ENCODE peak calls at places on chromosomes 12 and 14, in ten cellular contexts. H is CD8-positive, alpha-beta T cell; D is choroid plexus epithelial cell; T is endothelial cell of umbilical vein; C is lung; K is pancreas; E is dorsolateral prefrontal cortex; X is tibial artery; N is right atrium auricular region; Z is GM12865. U is an unnamed sample.

GRCh38 chr14:90698379-90698869 is 117.8 kb downstream of the TTC7B start:
- DNase-seq in H (no peak), D (peak), T (peak), C (no peak), K (peak), E (peak), X (peak), N (peak), Z (no peak), U (peak)

GRCh38 chr12:14252697-14253096 is 112.8 kb upstream of the ATF7IP start:
- DNase-seq in H (no peak), D (no peak), T (no peak), C (no peak), K (no peak), E (no peak), X (no peak), N (no peak), Z (peak), U (no peak)

GRCh38 chr12:98002887-98003493 is 512.4 kb upstream of the TMPO start:
- DNase-seq in H (no peak), D (peak), T (peak), C (peak), K (peak), E (no peak), X (peak), N (no peak), Z (peak), U (peak)

GRCh38 chr12:118704517-118704916 is 276.8 kb upstream of the SRRM4 start:
- DNase-seq in H (no peak), D (no peak), T (no peak), C (no peak), K (no peak), E (no peak), X (no peak), N (no peak), Z (no peak), U (no peak)

GRCh38 chr14:61699092-61699491 is 3.8 kb downstream of the HIF1A start:
- DNase-seq in H (no peak), D (peak), T (no peak), C (no peak), K (no peak), E (no peak), X (no peak), N (no peak), Z (peak), U (peak)

GRCh38 chr12:54917001-54917488 is 62.7 kb downstream of the MUCL1 start:
- DNase-seq in H (no peak), D (no peak), T (no peak), C (no peak), K (no peak), E (no peak), X (no peak), N (no peak), Z (no peak), U (no peak)

GRCh38 chr14:95652690-95653089 is 33.5 kb upstream of the TCL1B start:
- DNase-seq in H (no peak), D (no peak), T (no peak), C (no peak), K (no peak), E (no peak), X (no peak), N (no peak), Z (peak), U (no peak)

GRCh38 chr14:71423481-71423880 is 508.7 kb upstream of the RGS6 start:
- DNase-seq in H (no peak), D (no peak), T (no peak), C (no peak), K (no peak), E (no peak), X (no peak), N (no peak), Z (no peak), U (no peak)

GRCh38 chr14:21902561-21903199 is 229.1 kb upstream of the OR4E1 start:
- DNase-seq in H (peak), D (peak), T (peak), C (no peak), K (no peak), E (no peak), X (no peak), N (no peak), Z (peak), U (no peak)

GRCh38 chr12:123808167-123808566 is 46.1 kb downstream of the DNAH10 start:
- DNase-seq in H (no peak), D (peak), T (no peak), C (no peak), K (no peak), E (no peak), X (no peak), N (no peak), Z (peak), U (no peak)

GRCh38 chr12:91496337-91496736 is 313.7 kb upstream of the DCN start:
- DNase-seq in H (no peak), D (no peak), T (peak), C (no peak), K (no peak), E (no peak), X (no peak), N (no peak), Z (no peak), U (no peak)

GRCh38 chr12:92147491-92147890 is 1.8 kb upstream of the BTG1 start:
- DNase-seq in H (no peak), D (no peak), T (no peak), C (no peak), K (no peak), E (no peak), X (no peak), N (no peak), Z (peak), U (no peak)

GRCh38 chr12:127230843-127231260 is 1036.1 kb upstream of the TMEM132C start:
- DNase-seq in H (no peak), D (peak), T (no peak), C (no peak), K (no peak), E (no peak), X (no peak), N (no peak), Z (peak), U (peak)

GRCh38 chr14:99460793-99461192 is 19.9 kb downstream of the SETD3 start:
- DNase-seq in H (no peak), D (peak), T (no peak), C (no peak), K (no peak), E (no peak), X (no peak), N (no peak), Z (no peak), U (no peak)

GRCh38 chr12:121956041-121956341 is 37.6 kb downstream of the CFAP251 start:
- DNase-seq in H (no peak), D (no peak), T (no peak), C (no peak), K (no peak), E (no peak), X (no peak), N (no peak), Z (no peak), U (no peak)

GRCh38 chr12:47752552-47752951 is 6.1 kb downstream of the RAPGEF3 start:
- DNase-seq in H (no peak), D (no peak), T (no peak), C (no peak), K (no peak), E (no peak), X (no peak), N (no peak), Z (no peak), U (peak)

GRCh38 chr12:119592232-119592631 is 1.3 kb upstream of the TMEM233 start:
- DNase-seq in H (no peak), D (peak), T (no peak), C (no peak), K (no peak), E (no peak), X (no peak), N (no peak), Z (no peak), U (peak)

GRCh38 chr12:119682635-119683340 is 14.9 kb downstream of the PRKAB1 start:
- DNase-seq in H (no peak), D (no peak), T (no peak), C (no peak), K (no peak), E (no peak), X (no peak), N (no peak), Z (no peak), U (no peak)

GRCh38 chr12:119547016-119547415 is 46.6 kb upstream of the TMEM233 start:
- DNase-seq in H (no peak), D (no peak), T (no peak), C (no peak), K (no peak), E (no peak), X (no peak), N (no peak), Z (no peak), U (no peak)

GRCh38 chr12:122096591-122097149 is 18.1 kb downstream of the MLXIP start:
- DNase-seq in H (no peak), D (no peak), T (peak), C (no peak), K (peak), E (no peak), X (no peak), N (no peak), Z (no peak), U (peak)

GRCh38 chr14:104887623-104888488 is 22.8 kb downstream of the CEP170B start:
- DNase-seq in H (no peak), D (no peak), T (no peak), C (no peak), K (peak), E (no peak), X (no peak), N (no peak), Z (no peak), U (no peak)

GRCh38 chr14:102693006-102693755 is 84.1 kb upstream of the TRAF3 start:
- DNase-seq in H (no peak), D (no peak), T (no peak), C (no peak), K (no peak), E (no peak), X (no peak), N (no peak), Z (no peak), U (no peak)

GRCh38 chr12:51127050-51127729 is 43.8 kb upstream of the CSRNP2 start:
- DNase-seq in H (no peak), D (peak), T (no peak), C (no peak), K (no peak), E (no peak), X (no peak), N (no peak), Z (no peak), U (peak)

GRCh38 chr12:4271433-4272013 is 2.0 kb upstream of the CCND2 start:
- DNase-seq in H (peak), D (peak), T (no peak), C (no peak), K (no peak), E (no peak), X (no peak), N (no peak), Z (peak), U (no peak)

GRCh38 chr12:28998662-28999120 is 150.4 kb upstream of the FAR2 start:
- DNase-seq in H (no peak), D (peak), T (peak), C (no peak), K (no peak), E (no peak), X (no peak), N (no peak), Z (peak), U (peak)

GRCh38 chr12:124486346-124486963 is 81.0 kb downstream of the NCOR2 start:
- DNase-seq in H (no peak), D (no peak), T (no peak), C (no peak), K (no peak), E (no peak), X (no peak), N (no peak), Z (no peak), U (no peak)

GRCh38 chr12:133156125-133156690 is 25.1 kb upstream of the ZNF268 start:
- DNase-seq in H (no peak), D (peak), T (no peak), C (no peak), K (no peak), E (no peak), X (no peak), N (no peak), Z (no peak), U (no peak)

GRCh38 chr14:78978896-78979295 is 808.7 kb downstream of the NRXN3 start:
- DNase-seq in H (no peak), D (no peak), T (no peak), C (no peak), K (no peak), E (no peak), X (no peak), N (no peak), Z (no peak), U (no peak)

GRCh38 chr12:101713059-101713682 is 15.7 kb downstream of the CHPT1 start:
- DNase-seq in H (no peak), D (peak), T (no peak), C (no peak), K (no peak), E (peak), X (peak), N (peak), Z (no peak), U (peak)

GRCh38 chr12:82314406-82314892 is 43.7 kb downstream of the CCDC59 start:
- DNase-seq in H (no peak), D (no peak), T (no peak), C (no peak), K (peak), E (no peak), X (no peak), N (no peak), Z (no peak), U (no peak)
- H3K4me3 ChIP-seq in H (no peak), D (no peak), T (no peak), C (no peak), K (no peak), E (no peak), X (no peak), N (no peak), Z (no peak), U (no peak)

GRCh38 chr14:41925409-41925808 is 318.7 kb downstream of the LRFN5 start:
- DNase-seq in H (no peak), D (peak), T (no peak), C (no peak), K (no peak), E (no peak), X (no peak), N (no peak), Z (no peak), U (peak)
- TF ChIP-seq CTCF in H (no peak), D (peak), T (no peak), C (no peak), K (no peak), E (peak), X (no peak), N (no peak), Z (no peak), U (peak)

GRCh38 chr12:21910642-21911041 is 30.6 kb downstream of the ABCC9 start:
- DNase-seq in H (no peak), D (peak), T (no peak), C (no peak), K (no peak), E (no peak), X (no peak), N (no peak), Z (no peak), U (no peak)

GRCh38 chr12:21912318-21912717 is 28.9 kb downstream of the ABCC9 start:
- DNase-seq in H (no peak), D (peak), T (no peak), C (no peak), K (no peak), E (no peak), X (no peak), N (no peak), Z (no peak), U (peak)

GRCh38 chr12:21911832-21912231 is 29.4 kb downstream of the ABCC9 start:
- DNase-seq in H (no peak), D (peak), T (no peak), C (no peak), K (no peak), E (no peak), X (no peak), N (no peak), Z (no peak), U (no peak)

GRCh38 chr12:21906919-21907642 is 34.1 kb downstream of the ABCC9 start:
- DNase-seq in H (no peak), D (no peak), T (no peak), C (no peak), K (no peak), E (no peak), X (no peak), N (no peak), Z (no peak), U (peak)
- H3K4me3 ChIP-seq in H (no peak), D (no peak), T (no peak), C (no peak), K (no peak), E (no peak), X (no peak), N (no peak), Z (no peak), U (no peak)

GRCh38 chr12:3201741-3202500 is 124.7 kb downstream of the TSPAN9 start:
- DNase-seq in H (no peak), D (no peak), T (no peak), C (no peak), K (no peak), E (no peak), X (no peak), N (no peak), Z (no peak), U (no peak)
- TF ChIP-seq CTCF in H (no peak), D (peak), T (no peak), C (no peak), K (no peak), E (no peak), X (no peak), N (no peak), Z (no peak), U (no peak)

GRCh38 chr12:131380961-131381705 is 329.8 kb upstream of the SFSWAP start:
- DNase-seq in H (peak), D (no peak), T (no peak), C (no peak), K (no peak), E (no peak), X (no peak), N (no peak), Z (no peak), U (no peak)
- H3K4me3 ChIP-seq in H (no peak), D (no peak), T (no peak), C (no peak), K (no peak), E (no peak), X (no peak), N (no peak), Z (no peak), U (no peak)

GRCh38 chr12:108519558-108519957 is 4.5 kb downstream of the FICD start:
- DNase-seq in H (no peak), D (no peak), T (no peak), C (no peak), K (no peak), E (no peak), X (no peak), N (no peak), Z (peak), U (no peak)
- TF ChIP-seq CTCF in H (no peak), D (no peak), T (no peak), C (no peak), K (no peak), E (no peak), X (no peak), N (no peak), Z (peak), U (no peak)

GRCh38 chr12:1820191-1820599 is at the start of gene LRTM2:
- DNase-seq in H (no peak), D (no peak), T (no peak), C (no peak), K (no peak), E (peak), X (no peak), N (no peak), Z (no peak), U (no peak)
- H3K4me3 ChIP-seq in H (no peak), D (no peak), T (no peak), C (no peak), K (no peak), E (peak), X (no peak), N (no peak), Z (no peak), U (no peak)